ENCODE peak calls at places on chromosome 14, in four cellular contexts. One of them, this sample, is unnamed.

GRCh38 chr14:47626151-47627035 is 49.0 kb downstream of the MDGA2 start:
- DNase-seq in mesenchymal stem cell: no peak
- DNase-seq in neuronal stem cell: no peak
- DNase-seq in H9: no peak
- DNase-seq in this sample: peak; percentile 61

GRCh38 chr14:49897965-49898364 is 5.1 kb downstream of the ARF6 start:
- DNase-seq in mesenchymal stem cell: no peak
- DNase-seq in neuronal stem cell: no peak
- DNase-seq in H9: no peak
- DNase-seq in this sample: no peak

GRCh38 chr14:100293497-100294212 is 12.6 kb downstream of the SLC25A29 start:
- DNase-seq in mesenchymal stem cell: no peak
- DNase-seq in neuronal stem cell: no peak
- DNase-seq in H9: no peak
- DNase-seq in this sample: no peak

GRCh38 chr14:76867536-76868452 is 41.6 kb downstream of the LRRC74A start:
- DNase-seq in mesenchymal stem cell: no peak
- DNase-seq in neuronal stem cell: no peak
- DNase-seq in H9: no peak
- DNase-seq in this sample: no peak

GRCh38 chr14:99752486-99753121 is 40.6 kb upstream of the EML1 start:
- DNase-seq in mesenchymal stem cell: peak; percentile 84
- DNase-seq in neuronal stem cell: no peak
- DNase-seq in H9: no peak
- DNase-seq in this sample: peak; percentile 54

GRCh38 chr14:39430762-39431415 is 1.3 kb downstream of the FBXO33 start:
- DNase-seq in mesenchymal stem cell: no peak
- DNase-seq in neuronal stem cell: no peak
- DNase-seq in H9: no peak
- DNase-seq in this sample: peak; percentile 2

GRCh38 chr14:93977790-93978581 is 1.6 kb upstream of the ASB2 start:
- DNase-seq in mesenchymal stem cell: no peak
- DNase-seq in neuronal stem cell: no peak
- DNase-seq in H9: no peak
- DNase-seq in this sample: no peak

GRCh38 chr14:75005357-75005756 is 2.6 kb downstream of the EIF2B2 start:
- DNase-seq in mesenchymal stem cell: no peak
- DNase-seq in neuronal stem cell: no peak
- DNase-seq in H9: no peak
- DNase-seq in this sample: peak; percentile 87

GRCh38 chr14:99937475-99938244 is 127.6 kb upstream of the EVL start:
- DNase-seq in mesenchymal stem cell: no peak
- DNase-seq in neuronal stem cell: no peak
- DNase-seq in H9: no peak
- DNase-seq in this sample: no peak

GRCh38 chr14:102481791-102482238 is 27.8 kb downstream of the ANKRD9 start:
- DNase-seq in mesenchymal stem cell: no peak
- DNase-seq in neuronal stem cell: no peak
- DNase-seq in H9: no peak
- DNase-seq in this sample: peak; percentile 59

GRCh38 chr14:92456215-92457017 is 57.2 kb upstream of the RIN3 start:
- DNase-seq in mesenchymal stem cell: peak; percentile 74
- DNase-seq in neuronal stem cell: peak; percentile 48
- DNase-seq in H9: peak; percentile 83
- DNase-seq in this sample: peak; percentile 85

GRCh38 chr14:60922050-60922449 is 58.8 kb downstream of the TRMT5 start:
- DNase-seq in mesenchymal stem cell: no peak
- DNase-seq in neuronal stem cell: no peak
- DNase-seq in H9: no peak
- DNase-seq in this sample: no peak

GRCh38 chr14:49134940-49135339 is 451.2 kb downstream of the RPS29 start:
- DNase-seq in mesenchymal stem cell: no peak
- DNase-seq in neuronal stem cell: no peak
- DNase-seq in H9: peak; percentile 32
- DNase-seq in this sample: no peak

GRCh38 chr14:58822856-58823255 is 185.1 kb downstream of the DACT1 start:
- DNase-seq in mesenchymal stem cell: no peak
- DNase-seq in neuronal stem cell: no peak
- DNase-seq in H9: no peak
- DNase-seq in this sample: no peak

GRCh38 chr14:90388437-90388836 is 8.4 kb upstream of the CALM1 start:
- DNase-seq in mesenchymal stem cell: peak; percentile 73
- DNase-seq in neuronal stem cell: no peak
- DNase-seq in H9: peak; percentile 58
- DNase-seq in this sample: no peak

GRCh38 chr14:76389841-76390240 is 13.9 kb downstream of the ESRRB start:
- DNase-seq in mesenchymal stem cell: no peak
- DNase-seq in neuronal stem cell: no peak
- DNase-seq in H9: no peak
- DNase-seq in this sample: peak; percentile 75

GRCh38 chr14:102508774-102509743 is 517 bp downstream of the ANKRD9 start:
- DNase-seq in mesenchymal stem cell: peak; percentile 67
- DNase-seq in neuronal stem cell: no peak
- DNase-seq in H9: no peak
- DNase-seq in this sample: peak; percentile 67

GRCh38 chr14:99190696-99191662 is 81.0 kb downstream of the BCL11B start:
- DNase-seq in mesenchymal stem cell: no peak
- DNase-seq in neuronal stem cell: no peak
- DNase-seq in H9: no peak
- DNase-seq in this sample: no peak

GRCh38 chr14:61064210-61064609 is 83.2 kb downstream of the SLC38A6 start:
- DNase-seq in mesenchymal stem cell: no peak
- DNase-seq in neuronal stem cell: no peak
- DNase-seq in H9: no peak
- DNase-seq in this sample: no peak

GRCh38 chr14:29637406-29637805 is 290.2 kb downstream of the PRKD1 start:
- DNase-seq in mesenchymal stem cell: peak; percentile 54
- DNase-seq in neuronal stem cell: no peak
- DNase-seq in H9: no peak
- DNase-seq in this sample: no peak

GRCh38 chr14:58638231-58639205 is 756 bp downstream of the DACT1 start:
- DNase-seq in mesenchymal stem cell: peak; percentile 62
- DNase-seq in neuronal stem cell: peak; percentile 33
- DNase-seq in H9: peak; percentile 47
- DNase-seq in this sample: peak; percentile 32

GRCh38 chr14:84025258-84026012 is 1504.5 kb upstream of the FLRT2 start:
- DNase-seq in mesenchymal stem cell: no peak
- DNase-seq in neuronal stem cell: no peak
- DNase-seq in H9: peak; percentile 43
- DNase-seq in this sample: no peak

GRCh38 chr14:92759679-92760523 is 11.5 kb upstream of the LGMN start:
- DNase-seq in mesenchymal stem cell: no peak
- DNase-seq in neuronal stem cell: no peak
- DNase-seq in H9: no peak
- DNase-seq in this sample: no peak

GRCh38 chr14:101538865-101539264 is 22.4 kb upstream of the DIO3 start:
- DNase-seq in mesenchymal stem cell: no peak
- DNase-seq in neuronal stem cell: no peak
- DNase-seq in H9: no peak
- DNase-seq in this sample: no peak

GRCh38 chr14:80055912-80056801 is 155.1 kb downstream of the DIO2 start:
- DNase-seq in mesenchymal stem cell: peak; percentile 63
- DNase-seq in neuronal stem cell: peak; percentile 44
- DNase-seq in H9: peak; percentile 62
- DNase-seq in this sample: peak; percentile 85

GRCh38 chr14:53515264-53515663 is 362.1 kb upstream of the DDHD1 start:
- DNase-seq in mesenchymal stem cell: peak; percentile 35
- DNase-seq in neuronal stem cell: no peak
- DNase-seq in H9: no peak
- DNase-seq in this sample: no peak

GRCh38 chr14:102505775-102506598 is 3.6 kb downstream of the ANKRD9 start:
- DNase-seq in mesenchymal stem cell: no peak
- DNase-seq in neuronal stem cell: no peak
- DNase-seq in H9: no peak
- DNase-seq in this sample: no peak

GRCh38 chr14:60220084-60220483 is 28.9 kb upstream of the PPM1A start:
- DNase-seq in mesenchymal stem cell: no peak
- DNase-seq in neuronal stem cell: no peak
- DNase-seq in H9: no peak
- DNase-seq in this sample: no peak

GRCh38 chr14:37253905-37254304 is 56.2 kb downstream of the MIPOL1 start:
- DNase-seq in mesenchymal stem cell: peak; percentile 49
- DNase-seq in neuronal stem cell: no peak
- DNase-seq in H9: no peak
- DNase-seq in this sample: no peak

GRCh38 chr14:40981247-40981646 is 625.4 kb upstream of the LRFN5 start:
- DNase-seq in mesenchymal stem cell: no peak
- DNase-seq in neuronal stem cell: no peak
- DNase-seq in H9: no peak
- DNase-seq in this sample: peak; percentile 80

GRCh38 chr14:84029720-84030119 is 1500.2 kb upstream of the FLRT2 start:
- DNase-seq in mesenchymal stem cell: peak; percentile 7
- DNase-seq in neuronal stem cell: no peak
- DNase-seq in H9: no peak
- DNase-seq in this sample: no peak

DNA sequence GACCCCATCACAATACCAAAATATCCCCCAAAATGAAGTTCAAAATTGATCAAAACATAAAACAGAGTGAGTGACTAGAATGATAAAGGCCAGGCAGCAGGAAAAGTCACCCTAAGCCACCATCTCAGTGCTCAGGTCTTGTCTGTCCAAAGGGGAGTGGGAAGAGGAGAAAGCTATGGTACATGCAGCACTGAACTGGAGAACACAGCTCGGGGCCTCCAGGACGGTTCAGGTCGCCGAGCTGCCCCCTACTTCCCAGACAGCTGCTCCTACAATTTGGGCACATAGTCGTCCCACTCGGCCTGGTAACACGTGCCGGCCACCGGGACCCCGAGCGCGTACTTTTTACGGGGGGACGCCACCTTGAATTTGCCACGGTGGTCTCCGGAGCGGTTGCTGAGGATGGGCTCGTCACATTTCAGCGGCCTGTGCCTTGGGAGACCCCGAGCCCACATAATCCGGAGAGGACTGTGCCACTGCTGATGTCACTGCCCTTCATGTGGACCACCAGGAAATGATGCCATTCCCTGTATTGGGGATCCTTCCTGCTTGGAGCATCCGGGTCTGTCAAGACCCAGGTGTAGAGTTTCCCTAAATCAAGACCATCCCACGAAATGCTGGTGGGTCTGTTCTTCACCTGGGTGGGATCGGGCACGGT is 31.6 kb downstream of the AK7 start:
- DNase-seq in mesenchymal stem cell: no peak
- DNase-seq in neuronal stem cell: no peak
- DNase-seq in H9: no peak
- DNase-seq in this sample: no peak
- H3K9ac ChIP-seq in mesenchymal stem cell: peak overlapping the region; percentile 75
- H3K9ac ChIP-seq in neuronal stem cell: no peak overlapping the region
- H3K9ac ChIP-seq in H9: no peak overlapping the region
- H3K9ac ChIP-seq in this sample: no peak overlapping the region

GRCh38 chr14:68910540-68910939 is 68.6 kb downstream of the ACTN1 start:
- DNase-seq in mesenchymal stem cell: peak; percentile 36
- DNase-seq in neuronal stem cell: no peak
- DNase-seq in H9: no peak
- DNase-seq in this sample: no peak

GRCh38 chr14:68908201-68908600 is 70.9 kb downstream of the ACTN1 start:
- DNase-seq in mesenchymal stem cell: no peak
- DNase-seq in neuronal stem cell: no peak
- DNase-seq in H9: no peak
- DNase-seq in this sample: no peak

GRCh38 chr14:68913516-68913915 is 65.6 kb downstream of the ACTN1 start:
- DNase-seq in mesenchymal stem cell: no peak
- DNase-seq in neuronal stem cell: no peak
- DNase-seq in H9: no peak
- DNase-seq in this sample: no peak

GRCh38 chr14:68908860-68909259 is 70.2 kb downstream of the ACTN1 start:
- DNase-seq in mesenchymal stem cell: peak; percentile 38
- DNase-seq in neuronal stem cell: no peak
- DNase-seq in H9: no peak
- DNase-seq in this sample: no peak

DNA sequence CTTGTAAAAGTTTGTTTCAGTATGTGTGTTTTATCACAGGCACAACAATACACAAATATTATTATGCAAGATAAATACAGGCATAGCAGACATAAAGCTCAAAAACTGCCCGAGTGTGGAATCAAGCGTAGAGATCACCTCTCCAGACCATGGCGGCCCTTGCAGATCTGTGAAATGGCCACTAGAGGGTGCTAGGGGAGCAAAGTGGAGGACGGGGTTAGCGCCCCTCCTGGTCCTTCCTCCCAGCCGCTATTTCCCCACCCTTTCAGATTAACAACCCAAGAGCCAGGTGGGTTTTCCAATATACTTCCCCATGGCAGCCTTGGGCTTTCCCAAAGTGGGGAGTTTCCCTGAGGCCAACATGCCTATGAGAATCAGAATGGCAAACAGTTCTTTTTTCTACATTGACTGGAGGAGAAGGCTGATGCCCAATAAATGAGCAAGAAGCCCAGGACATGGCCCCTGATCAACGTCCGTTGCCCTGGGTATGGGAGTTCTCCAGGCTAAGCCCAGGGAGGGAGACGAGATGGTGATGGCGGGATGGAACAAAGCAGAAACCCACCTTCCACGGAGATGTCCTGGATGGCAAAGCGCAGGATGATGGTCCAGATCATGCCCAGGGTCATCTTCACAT is 67.4 kb downstream of the ACTN1 start:
- DNase-seq in mesenchymal stem cell: peak; percentile 87
- DNase-seq in neuronal stem cell: peak; percentile 77
- DNase-seq in H9: peak; percentile 81
- DNase-seq in this sample: peak; percentile 91
- H2BK5ac ChIP-seq in mesenchymal stem cell: no peak overlapping the region
- H2BK5ac ChIP-seq in neuronal stem cell: no peak overlapping the region
- H2BK5ac ChIP-seq in H9: no peak overlapping the region
- H2BK5ac ChIP-seq in this sample: no peak overlapping the region

DNA sequence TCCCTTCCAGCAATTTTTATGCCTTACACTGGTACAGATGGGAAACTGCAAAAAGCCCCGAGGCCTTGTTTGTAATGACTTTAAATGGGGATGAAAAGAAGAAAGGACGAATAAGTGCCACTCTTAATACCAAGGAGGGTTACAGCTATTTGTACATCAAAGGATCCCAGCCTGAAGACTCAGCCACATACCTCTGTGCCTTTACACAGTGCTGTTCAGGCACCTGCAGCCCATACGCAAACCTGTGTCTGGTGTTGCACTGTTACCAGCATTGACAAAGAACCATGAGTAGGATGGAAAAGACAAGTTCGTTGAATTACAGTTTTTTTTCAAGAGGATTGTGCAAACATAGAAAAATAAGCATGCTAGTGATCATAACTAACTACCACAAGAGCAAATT is 432.0 kb upstream of the OR4E1 start:
- DNase-seq in mesenchymal stem cell: no peak
- DNase-seq in neuronal stem cell: no peak
- DNase-seq in H9: no peak
- DNase-seq in this sample: no peak
- H2AFZ ChIP-seq in mesenchymal stem cell: no peak overlapping the region
- H2AFZ ChIP-seq in neuronal stem cell: no peak overlapping the region
- H2AFZ ChIP-seq in H9: no peak overlapping the region
- H2AFZ ChIP-seq in this sample: no peak overlapping the region

DNA sequence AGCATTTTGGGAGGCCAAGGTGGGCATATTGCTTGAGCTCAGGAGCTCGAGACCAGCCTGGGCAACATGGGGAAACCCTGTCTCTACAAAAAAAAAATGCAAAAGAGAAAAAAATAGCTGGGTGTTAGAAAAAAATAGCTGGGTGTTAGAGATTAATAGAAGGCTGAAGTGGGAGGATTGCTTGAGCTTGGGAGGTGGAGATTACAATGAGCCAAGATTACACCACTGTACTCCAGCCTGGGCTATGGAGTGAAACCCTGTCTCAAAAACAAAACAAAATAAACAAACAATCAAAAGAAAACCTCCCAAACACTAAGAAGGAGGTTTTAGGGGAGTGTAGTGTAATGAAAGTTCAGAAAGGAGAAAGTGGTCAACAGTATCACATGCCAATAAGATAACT is 202.1 kb downstream of the FLRT2 start:
- DNase-seq in mesenchymal stem cell: no peak
- DNase-seq in neuronal stem cell: no peak
- DNase-seq in H9: no peak
- DNase-seq in this sample: no peak
- H3K9ac ChIP-seq in mesenchymal stem cell: peak overlapping the region; percentile 53
- H3K9ac ChIP-seq in neuronal stem cell: no peak overlapping the region
- H3K9ac ChIP-seq in H9: no peak overlapping the region
- H3K9ac ChIP-seq in this sample: no peak overlapping the region